ENCODE peak calls at places on chromosomes 2 and 18, in five cellular contexts. One of them, this sample, is unnamed.

GRCh38 chr2:102033028-102033749 is 41.4 kb downstream of the IL1R2 start:
- DNase-seq in AG04449: no peak
- DNase-seq in CD4-positive, alpha-beta memory T cell: peak
- DNase-seq in Caco-2: no peak
- DNase-seq in neural progenitor cell: no peak
- DNase-seq in this sample: no peak

GRCh38 chr2:26243643-26244478 is 571 bp downstream of the HADHA start:
- DNase-seq in AG04449: no peak
- DNase-seq in neural progenitor cell: peak
- DNase-seq in Caco-2: no peak
- DNase-seq in CD4-positive, alpha-beta memory T cell: no peak
- DNase-seq in this sample: peak

GRCh38 chr2:207744050-207744449 is 25.7 kb downstream of the FZD5 start:
- DNase-seq in Caco-2: no peak
- DNase-seq in CD4-positive, alpha-beta memory T cell: no peak
- DNase-seq in AG04449: no peak
- DNase-seq in neural progenitor cell: no peak
- DNase-seq in this sample: no peak

GRCh38 chr2:207163053-207163814 is 2.5 kb downstream of the KLF7 start:
- DNase-seq in Caco-2: no peak
- DNase-seq in CD4-positive, alpha-beta memory T cell: no peak
- DNase-seq in AG04449: peak
- DNase-seq in neural progenitor cell: no peak
- DNase-seq in this sample: no peak

GRCh38 chr2:8328189-8328588 is 353.7 kb upstream of the ID2 start:
- DNase-seq in neural progenitor cell: no peak
- DNase-seq in CD4-positive, alpha-beta memory T cell: no peak
- DNase-seq in AG04449: no peak
- DNase-seq in Caco-2: no peak
- DNase-seq in this sample: no peak

GRCh38 chr2:136653836-136654235 is 111.5 kb upstream of the THSD7B start:
- DNase-seq in AG04449: no peak
- DNase-seq in CD4-positive, alpha-beta memory T cell: no peak
- DNase-seq in neural progenitor cell: no peak
- DNase-seq in Caco-2: no peak
- DNase-seq in this sample: no peak

GRCh38 chr2:26614205-26615128 is 26.7 kb downstream of the CIB4 start:
- DNase-seq in CD4-positive, alpha-beta memory T cell: no peak
- DNase-seq in AG04449: no peak
- DNase-seq in neural progenitor cell: no peak
- DNase-seq in Caco-2: no peak
- DNase-seq in this sample: no peak

GRCh38 chr2:184261818-184262217 is 336.5 kb upstream of the ZNF804A start:
- DNase-seq in neural progenitor cell: no peak
- DNase-seq in AG04449: no peak
- DNase-seq in Caco-2: no peak
- DNase-seq in CD4-positive, alpha-beta memory T cell: no peak
- DNase-seq in this sample: no peak

GRCh38 chr18:54780285-54780861 is 47.9 kb upstream of the RAB27B start:
- DNase-seq in AG04449: no peak
- DNase-seq in CD4-positive, alpha-beta memory T cell: no peak
- DNase-seq in neural progenitor cell: no peak
- DNase-seq in Caco-2: no peak
- DNase-seq in this sample: no peak

GRCh38 chr2:135245055-135245454 is 193.0 kb downstream of the RAB3GAP1 start:
- DNase-seq in Caco-2: no peak
- DNase-seq in AG04449: no peak
- DNase-seq in neural progenitor cell: no peak
- DNase-seq in CD4-positive, alpha-beta memory T cell: no peak
- DNase-seq in this sample: no peak

GRCh38 chr2:12031871-12032270 is 285.4 kb downstream of the LPIN1 start:
- DNase-seq in Caco-2: no peak
- DNase-seq in CD4-positive, alpha-beta memory T cell: no peak
- DNase-seq in AG04449: no peak
- DNase-seq in neural progenitor cell: no peak
- DNase-seq in this sample: peak

GRCh38 chr2:196171946-196172345 is 568 bp upstream of the STK17B start:
- DNase-seq in neural progenitor cell: no peak
- DNase-seq in Caco-2: no peak
- DNase-seq in CD4-positive, alpha-beta memory T cell: no peak
- DNase-seq in AG04449: no peak
- DNase-seq in this sample: no peak

GRCh38 chr2:101574622-101575021 is 99.7 kb upstream of the RFX8 start:
- DNase-seq in Caco-2: no peak
- DNase-seq in CD4-positive, alpha-beta memory T cell: no peak
- DNase-seq in neural progenitor cell: no peak
- DNase-seq in AG04449: no peak
- DNase-seq in this sample: no peak

GRCh38 chr18:24995738-24996137 is 356.2 kb downstream of the ZNF521 start:
- DNase-seq in AG04449: peak
- DNase-seq in Caco-2: no peak
- DNase-seq in neural progenitor cell: no peak
- DNase-seq in CD4-positive, alpha-beta memory T cell: no peak
- DNase-seq in this sample: no peak

GRCh38 chr2:229914182-229914581 is 7.6 kb downstream of the TRIP12 start:
- DNase-seq in Caco-2: no peak
- DNase-seq in neural progenitor cell: no peak
- DNase-seq in AG04449: no peak
- DNase-seq in CD4-positive, alpha-beta memory T cell: no peak
- DNase-seq in this sample: no peak

GRCh38 chr2:10087360-10087759 is 7.1 kb upstream of the CYS1 start:
- DNase-seq in AG04449: no peak
- DNase-seq in Caco-2: no peak
- DNase-seq in CD4-positive, alpha-beta memory T cell: no peak
- DNase-seq in neural progenitor cell: no peak
- DNase-seq in this sample: no peak

GRCh38 chr2:99451280-99451679 is 38.5 kb downstream of the REV1 start:
- DNase-seq in Caco-2: no peak
- DNase-seq in neural progenitor cell: no peak
- DNase-seq in CD4-positive, alpha-beta memory T cell: no peak
- DNase-seq in AG04449: no peak
- DNase-seq in this sample: no peak

GRCh38 chr2:134609924-134610498 is 108.8 kb downstream of the TMEM163 start:
- DNase-seq in CD4-positive, alpha-beta memory T cell: no peak
- DNase-seq in neural progenitor cell: no peak
- DNase-seq in AG04449: no peak
- DNase-seq in Caco-2: no peak
- DNase-seq in this sample: no peak

GRCh38 chr2:27133195-27133875 is 1.1 kb downstream of the PREB start:
- DNase-seq in AG04449: no peak
- DNase-seq in CD4-positive, alpha-beta memory T cell: no peak
- DNase-seq in Caco-2: no peak
- DNase-seq in neural progenitor cell: no peak
- DNase-seq in this sample: no peak

GRCh38 chr2:85516649-85517389 is 22.1 kb upstream of the MAT2A start:
- DNase-seq in neural progenitor cell: no peak
- DNase-seq in AG04449: no peak
- DNase-seq in Caco-2: no peak
- DNase-seq in CD4-positive, alpha-beta memory T cell: no peak
- DNase-seq in this sample: no peak

GRCh38 chr18:60452424-60452823 is 79.8 kb upstream of the MC4R start:
- DNase-seq in neural progenitor cell: no peak
- DNase-seq in AG04449: peak
- DNase-seq in CD4-positive, alpha-beta memory T cell: no peak
- DNase-seq in Caco-2: no peak
- DNase-seq in this sample: no peak

GRCh38 chr2:203240491-203240890 is 1.7 kb downstream of the CYP20A1 start:
- DNase-seq in neural progenitor cell: no peak
- DNase-seq in Caco-2: no peak
- DNase-seq in CD4-positive, alpha-beta memory T cell: no peak
- DNase-seq in AG04449: no peak
- DNase-seq in this sample: no peak

GRCh38 chr2:203242518-203242917 is 3.7 kb downstream of the CYP20A1 start:
- DNase-seq in Caco-2: no peak
- DNase-seq in CD4-positive, alpha-beta memory T cell: no peak
- DNase-seq in AG04449: no peak
- DNase-seq in neural progenitor cell: no peak
- DNase-seq in this sample: no peak

GRCh38 chr2:203238329-203238710 is 498 bp upstream of the CYP20A1 start:
- DNase-seq in Caco-2: no peak
- DNase-seq in AG04449: no peak
- DNase-seq in neural progenitor cell: no peak
- DNase-seq in CD4-positive, alpha-beta memory T cell: no peak
- DNase-seq in this sample: no peak

GRCh38 chr2:203238711-203239526 is at the start of gene CYP20A1:
- DNase-seq in neural progenitor cell: peak
- DNase-seq in CD4-positive, alpha-beta memory T cell: peak
- DNase-seq in AG04449: peak
- DNase-seq in Caco-2: peak
- DNase-seq in this sample: peak

GRCh38 chr2:203237501-203238238 is 1.1 kb upstream of the CYP20A1 start:
- DNase-seq in Caco-2: no peak
- DNase-seq in CD4-positive, alpha-beta memory T cell: no peak
- DNase-seq in AG04449: no peak
- DNase-seq in neural progenitor cell: no peak
- DNase-seq in this sample: no peak
- H3K4me3 ChIP-seq in Caco-2: peak
- H3K4me3 ChIP-seq in CD4-positive, alpha-beta memory T cell: no peak
- H3K4me3 ChIP-seq in AG04449: peak
- H3K4me3 ChIP-seq in neural progenitor cell: peak
- H3K4me3 ChIP-seq in this sample: no peak

GRCh38 chr2:53233759-53234547 is 533.7 kb upstream of the CHAC2 start:
- DNase-seq in CD4-positive, alpha-beta memory T cell: no peak
- DNase-seq in neural progenitor cell: no peak
- DNase-seq in Caco-2: no peak
- DNase-seq in AG04449: no peak
- DNase-seq in this sample: no peak
- H3K4me3 ChIP-seq in CD4-positive, alpha-beta memory T cell: no peak
- H3K4me3 ChIP-seq in neural progenitor cell: no peak
- H3K4me3 ChIP-seq in Caco-2: no peak
- H3K4me3 ChIP-seq in AG04449: no peak
- H3K4me3 ChIP-seq in this sample: no peak

GRCh38 chr2:217901400-217901799 is 101.4 kb downstream of the TNS1 start:
- DNase-seq in Caco-2: no peak
- DNase-seq in neural progenitor cell: no peak
- DNase-seq in CD4-positive, alpha-beta memory T cell: no peak
- DNase-seq in AG04449: no peak
- DNase-seq in this sample: no peak
- H3K4me3 ChIP-seq in Caco-2: no peak
- H3K4me3 ChIP-seq in neural progenitor cell: no peak
- H3K4me3 ChIP-seq in CD4-positive, alpha-beta memory T cell: no peak
- H3K4me3 ChIP-seq in AG04449: no peak
- H3K4me3 ChIP-seq in this sample: no peak

DNA sequence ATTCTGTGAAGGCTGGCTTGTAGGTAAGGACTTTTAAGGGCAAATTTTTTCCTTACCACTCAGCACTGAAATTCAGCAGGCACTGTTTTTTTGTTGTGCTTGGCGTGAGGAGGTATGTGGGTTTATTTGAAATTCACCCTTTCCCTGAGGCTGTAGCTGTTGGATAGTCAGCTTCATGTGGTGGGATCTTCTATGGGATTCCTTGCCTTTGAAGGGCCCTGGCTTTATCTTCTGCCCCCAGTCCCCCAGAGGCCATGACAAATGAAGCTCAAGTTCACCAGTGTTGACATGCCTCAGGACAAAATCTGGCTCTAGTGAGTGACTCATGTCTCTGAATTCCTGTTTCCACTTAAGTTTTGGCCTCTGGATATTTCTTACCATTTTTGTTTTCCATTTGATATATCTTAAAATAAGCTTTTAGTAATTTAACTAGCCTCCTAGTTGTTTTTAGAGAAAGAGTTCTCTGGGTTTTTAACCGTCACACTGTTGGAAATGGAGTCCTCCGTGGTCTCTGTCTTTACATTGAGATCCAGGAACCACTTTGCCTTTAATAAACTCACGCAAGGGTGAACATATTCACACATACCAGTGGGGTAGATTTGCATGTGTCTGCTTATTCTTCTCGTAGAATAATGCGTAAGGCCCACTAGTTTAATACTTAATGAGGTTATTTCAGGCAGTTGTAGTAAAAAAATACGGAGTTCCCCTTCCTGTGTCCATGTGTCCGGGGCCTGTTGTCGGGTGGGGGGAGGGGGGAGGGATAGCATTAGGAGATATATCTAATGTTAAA is 211.1 kb upstream of the FAM98A start:
- DNase-seq in neural progenitor cell: no peak
- DNase-seq in CD4-positive, alpha-beta memory T cell: no peak
- DNase-seq in Caco-2: no peak
- DNase-seq in AG04449: no peak
- DNase-seq in this sample: no peak
- H3K4me3 ChIP-seq in neural progenitor cell: no peak
- H3K4me3 ChIP-seq in CD4-positive, alpha-beta memory T cell: no peak
- H3K4me3 ChIP-seq in Caco-2: no peak
- H3K4me3 ChIP-seq in AG04449: no peak
- H3K4me3 ChIP-seq in this sample: no peak

GRCh38 chr18:76490701-76491171 is 4.3 kb downstream of the ZNF516 start:
- DNase-seq in Caco-2: no peak
- DNase-seq in neural progenitor cell: peak
- DNase-seq in CD4-positive, alpha-beta memory T cell: peak
- DNase-seq in AG04449: no peak
- DNase-seq in this sample: peak

GRCh38 chr18:76488190-76488589 is 6.9 kb downstream of the ZNF516 start:
- DNase-seq in AG04449: no peak
- DNase-seq in CD4-positive, alpha-beta memory T cell: no peak
- DNase-seq in neural progenitor cell: no peak
- DNase-seq in Caco-2: no peak
- DNase-seq in this sample: no peak

GRCh38 chr18:76490040-76490439 is 5.0 kb downstream of the ZNF516 start:
- DNase-seq in neural progenitor cell: no peak
- DNase-seq in Caco-2: no peak
- DNase-seq in CD4-positive, alpha-beta memory T cell: no peak
- DNase-seq in AG04449: no peak
- DNase-seq in this sample: no peak

GRCh38 chr18:76487782-76488181 is 7.3 kb downstream of the ZNF516 start:
- DNase-seq in CD4-positive, alpha-beta memory T cell: no peak
- DNase-seq in AG04449: no peak
- DNase-seq in Caco-2: no peak
- DNase-seq in neural progenitor cell: peak
- DNase-seq in this sample: no peak

DNA sequence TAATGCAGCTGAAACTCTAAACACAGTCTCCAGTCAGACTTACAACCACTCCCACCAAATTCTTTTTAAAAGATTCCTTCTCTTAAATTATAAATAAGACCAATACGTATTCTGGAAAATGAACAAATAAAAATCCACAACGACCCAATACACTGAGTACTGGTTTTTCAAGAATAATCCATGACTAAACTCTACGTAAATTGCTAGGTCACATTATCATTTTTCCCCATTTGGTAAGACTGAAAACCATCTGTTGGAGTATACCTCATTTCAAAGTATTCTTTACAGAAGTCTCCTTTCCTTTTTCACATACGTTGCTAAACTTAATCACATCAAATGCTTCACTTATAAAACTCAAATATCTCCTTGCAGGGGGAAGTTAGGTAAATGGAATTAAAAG is 6.0 kb downstream of the ZNF516 start:
- DNase-seq in CD4-positive, alpha-beta memory T cell: no peak
- DNase-seq in Caco-2: no peak
- DNase-seq in neural progenitor cell: no peak
- DNase-seq in AG04449: no peak
- DNase-seq in this sample: no peak
- H3K4me3 ChIP-seq in CD4-positive, alpha-beta memory T cell: no peak
- H3K4me3 ChIP-seq in Caco-2: no peak
- H3K4me3 ChIP-seq in neural progenitor cell: peak
- H3K4me3 ChIP-seq in AG04449: peak
- H3K4me3 ChIP-seq in this sample: peak

GRCh38 chr18:75172299-75173124 is 36.4 kb downstream of the PTGR3 start:
- DNase-seq in AG04449: no peak
- DNase-seq in neural progenitor cell: no peak
- DNase-seq in Caco-2: no peak
- DNase-seq in CD4-positive, alpha-beta memory T cell: no peak
- DNase-seq in this sample: peak
- H3K4me3 ChIP-seq in AG04449: no peak
- H3K4me3 ChIP-seq in neural progenitor cell: no peak
- H3K4me3 ChIP-seq in Caco-2: no peak
- H3K4me3 ChIP-seq in CD4-positive, alpha-beta memory T cell: no peak
- H3K4me3 ChIP-seq in this sample: no peak